ENCODE peak calls at places on chromosomes 5 and 9, in seven cellular contexts. One of them, this sample, is unnamed.

GRCh38 chr9:32873131-32873530 is 89.8 kb downstream of the TMEM215 start:
- DNase-seq in HepG2: no peak
- DNase-seq in NB4: no peak
- DNase-seq in right lobe of liver: no peak
- DNase-seq in IMR-90: no peak
- DNase-seq in stomach: no peak
- DNase-seq in tibial nerve: no peak
- DNase-seq in this sample: no peak

GRCh38 chr9:89701221-89701798 is 96.5 kb downstream of the GADD45G start:
- DNase-seq in HepG2: no peak
- DNase-seq in NB4: no peak
- DNase-seq in right lobe of liver: no peak
- DNase-seq in IMR-90: no peak
- DNase-seq in stomach: no peak
- DNase-seq in tibial nerve: no peak
- DNase-seq in this sample: no peak

GRCh38 chr9:89309608-89310485 is 1.1 kb upstream of the CKS2 start:
- DNase-seq in HepG2: no peak
- DNase-seq in NB4: peak
- DNase-seq in right lobe of liver: no peak
- DNase-seq in IMR-90: no peak
- DNase-seq in stomach: no peak
- DNase-seq in tibial nerve: no peak
- DNase-seq in this sample: no peak

GRCh38 chr9:107749787-107750444 is 260.3 kb upstream of the KLF4 start:
- DNase-seq in HepG2: peak
- DNase-seq in NB4: peak
- DNase-seq in right lobe of liver: peak
- DNase-seq in IMR-90: peak
- DNase-seq in stomach: peak
- DNase-seq in tibial nerve: peak
- DNase-seq in this sample: peak

GRCh38 chr5:174556756-174557155 is 167.6 kb upstream of the MSX2 start:
- DNase-seq in HepG2: no peak
- DNase-seq in NB4: no peak
- DNase-seq in right lobe of liver: no peak
- DNase-seq in IMR-90: peak
- DNase-seq in stomach: no peak
- DNase-seq in tibial nerve: no peak
- DNase-seq in this sample: no peak

GRCh38 chr5:179550511-179551342 is at the start of gene RUFY1:
- DNase-seq in HepG2: peak
- DNase-seq in NB4: peak
- DNase-seq in right lobe of liver: peak
- DNase-seq in IMR-90: peak
- DNase-seq in stomach: peak
- DNase-seq in tibial nerve: peak
- DNase-seq in this sample: peak

GRCh38 chr5:93421987-93422391 is 159.0 kb downstream of the NR2F1-AS1 start:
- DNase-seq in HepG2: no peak
- DNase-seq in NB4: no peak
- DNase-seq in right lobe of liver: no peak
- DNase-seq in IMR-90: no peak
- DNase-seq in stomach: no peak
- DNase-seq in tibial nerve: no peak
- DNase-seq in this sample: no peak

GRCh38 chr5:61303348-61303747 is 28.7 kb upstream of the ZSWIM6 start:
- DNase-seq in HepG2: no peak
- DNase-seq in NB4: no peak
- DNase-seq in right lobe of liver: no peak
- DNase-seq in IMR-90: no peak
- DNase-seq in stomach: no peak
- DNase-seq in tibial nerve: no peak
- DNase-seq in this sample: no peak

GRCh38 chr5:66793049-66793448 is 196.9 kb downstream of the MAST4 start:
- DNase-seq in HepG2: no peak
- DNase-seq in NB4: no peak
- DNase-seq in right lobe of liver: no peak
- DNase-seq in IMR-90: no peak
- DNase-seq in stomach: no peak
- DNase-seq in tibial nerve: no peak
- DNase-seq in this sample: no peak

GRCh38 chr5:139561655-139562451 is 714 bp downstream of the UBE2D2 start:
- DNase-seq in HepG2: no peak
- DNase-seq in NB4: peak
- DNase-seq in right lobe of liver: peak
- DNase-seq in IMR-90: peak
- DNase-seq in stomach: peak
- DNase-seq in tibial nerve: no peak
- DNase-seq in this sample: peak
- TF ChIP-seq POLR2A in HepG2: no peak
- TF ChIP-seq POLR2A in NB4: no peak
- TF ChIP-seq POLR2A in right lobe of liver: no peak
- TF ChIP-seq POLR2A in IMR-90: no peak
- TF ChIP-seq POLR2A in stomach: no peak
- TF ChIP-seq POLR2A in tibial nerve: no peak
- TF ChIP-seq POLR2A in this sample: peak

GRCh38 chr5:83474170-83474796 is 2.7 kb downstream of the VCAN start:
- DNase-seq in HepG2: peak
- DNase-seq in NB4: peak
- DNase-seq in right lobe of liver: peak
- DNase-seq in IMR-90: peak
- DNase-seq in stomach: peak
- DNase-seq in tibial nerve: peak
- DNase-seq in this sample: peak
- TF ChIP-seq POLR2A in HepG2: no peak
- TF ChIP-seq POLR2A in NB4: no peak
- TF ChIP-seq POLR2A in right lobe of liver: no peak
- TF ChIP-seq POLR2A in IMR-90: peak
- TF ChIP-seq POLR2A in stomach: no peak
- TF ChIP-seq POLR2A in tibial nerve: no peak
- TF ChIP-seq POLR2A in this sample: no peak

GRCh38 chr5:36392818-36393217 is 91.1 kb upstream of the RANBP3L start:
- DNase-seq in HepG2: no peak
- DNase-seq in NB4: no peak
- DNase-seq in right lobe of liver: no peak
- DNase-seq in IMR-90: peak
- DNase-seq in stomach: no peak
- DNase-seq in tibial nerve: no peak
- DNase-seq in this sample: no peak
- TF ChIP-seq POLR2A in HepG2: no peak
- TF ChIP-seq POLR2A in NB4: no peak
- TF ChIP-seq POLR2A in right lobe of liver: no peak
- TF ChIP-seq POLR2A in IMR-90: no peak
- TF ChIP-seq POLR2A in stomach: no peak
- TF ChIP-seq POLR2A in tibial nerve: no peak
- TF ChIP-seq POLR2A in this sample: no peak

GRCh38 chr5:150442699-150443080 is 6.8 kb downstream of the RPS14 start:
- DNase-seq in HepG2: no peak
- DNase-seq in NB4: no peak
- DNase-seq in right lobe of liver: no peak
- DNase-seq in IMR-90: no peak
- DNase-seq in stomach: no peak
- DNase-seq in tibial nerve: no peak
- DNase-seq in this sample: no peak
- TF ChIP-seq POLR2A in HepG2: peak
- TF ChIP-seq POLR2A in NB4: no peak
- TF ChIP-seq POLR2A in right lobe of liver: no peak
- TF ChIP-seq POLR2A in IMR-90: no peak
- TF ChIP-seq POLR2A in stomach: no peak
- TF ChIP-seq POLR2A in tibial nerve: no peak
- TF ChIP-seq POLR2A in this sample: no peak

GRCh38 chr5:113122053-113122452 is 145.5 kb downstream of the DCP2 start:
- DNase-seq in HepG2: no peak
- DNase-seq in NB4: no peak
- DNase-seq in right lobe of liver: no peak
- DNase-seq in IMR-90: peak
- DNase-seq in stomach: no peak
- DNase-seq in tibial nerve: peak
- DNase-seq in this sample: no peak

GRCh38 chr5:113118298-113118697 is 141.7 kb downstream of the DCP2 start:
- DNase-seq in HepG2: no peak
- DNase-seq in NB4: no peak
- DNase-seq in right lobe of liver: no peak
- DNase-seq in IMR-90: no peak
- DNase-seq in stomach: no peak
- DNase-seq in tibial nerve: no peak
- DNase-seq in this sample: no peak

GRCh38 chr5:113117543-113118110 is 141.0 kb downstream of the DCP2 start:
- DNase-seq in HepG2: no peak
- DNase-seq in NB4: no peak
- DNase-seq in right lobe of liver: no peak
- DNase-seq in IMR-90: peak
- DNase-seq in stomach: no peak
- DNase-seq in tibial nerve: no peak
- DNase-seq in this sample: no peak

GRCh38 chr5:113118765-113119164 is 142.2 kb downstream of the DCP2 start:
- DNase-seq in HepG2: no peak
- DNase-seq in NB4: no peak
- DNase-seq in right lobe of liver: no peak
- DNase-seq in IMR-90: no peak
- DNase-seq in stomach: no peak
- DNase-seq in tibial nerve: no peak
- DNase-seq in this sample: no peak

GRCh38 chr5:113119271-113119924 is 142.8 kb downstream of the DCP2 start:
- DNase-seq in HepG2: no peak
- DNase-seq in NB4: no peak
- DNase-seq in right lobe of liver: no peak
- DNase-seq in IMR-90: peak
- DNase-seq in stomach: no peak
- DNase-seq in tibial nerve: peak
- DNase-seq in this sample: no peak
- TF ChIP-seq POLR2A in HepG2: no peak
- TF ChIP-seq POLR2A in NB4: no peak
- TF ChIP-seq POLR2A in right lobe of liver: no peak
- TF ChIP-seq POLR2A in IMR-90: no peak
- TF ChIP-seq POLR2A in stomach: no peak
- TF ChIP-seq POLR2A in tibial nerve: no peak
- TF ChIP-seq POLR2A in this sample: no peak

GRCh38 chr5:159416438-159416837 is 86.2 kb upstream of the IL12B start:
- DNase-seq in HepG2: no peak
- DNase-seq in NB4: no peak
- DNase-seq in right lobe of liver: no peak
- DNase-seq in IMR-90: no peak
- DNase-seq in stomach: no peak
- DNase-seq in tibial nerve: no peak
- DNase-seq in this sample: no peak
- TF ChIP-seq POLR2A in HepG2: no peak
- TF ChIP-seq POLR2A in NB4: no peak
- TF ChIP-seq POLR2A in right lobe of liver: no peak
- TF ChIP-seq POLR2A in IMR-90: no peak
- TF ChIP-seq POLR2A in stomach: no peak
- TF ChIP-seq POLR2A in tibial nerve: no peak
- TF ChIP-seq POLR2A in this sample: no peak

This sample was measured in H54.